ENCODE peak calls at places on chromosome 11, in six cellular contexts. X is mucosa of descending colon, G is HTR-8/SVneo, J is MG63, K is NB4, D is omental fat pad. I is an unnamed sample.
A peak's percentile ranks its signal among the peaks of the same experiment; 100 is the strongest.

GRCh38 chr11:45879803-45880685 is 5.4 kb upstream of the MAPK8IP1 start:
- DNase-seq in G (peak; percentile 83), J (no peak), D (no peak), X (no peak), K (peak; percentile 50), I (peak; percentile 55)

GRCh38 chr11:61779666-61780525 is 12.5 kb downstream of the TMEM258 start:
- DNase-seq in K (no peak), G (no peak), D (no peak), X (peak; percentile 32), J (no peak), I (no peak)

GRCh38 chr11:129694538-129694937 is 121.1 kb upstream of the TMEM45B start:
- DNase-seq in K (peak; percentile 35), X (no peak), J (peak; percentile 62), G (no peak), D (no peak), I (peak; percentile 24)

GRCh38 chr11:128342511-128343133 is 244.7 kb downstream of the ETS1 start:
- DNase-seq in K (peak; percentile 12), G (no peak), J (peak; percentile 83), D (no peak), X (peak; percentile 64), I (peak; percentile 93)

GRCh38 chr11:114762437-114762836 is 84.1 kb downstream of the NXPE2 start:
- DNase-seq in K (peak; percentile 59), X (peak; percentile 79), D (no peak), J (peak; percentile 49), G (peak; percentile 60), I (peak; percentile 68)

GRCh38 chr11:72432347-72433287 is 1.7 kb downstream of the CLPB start:
- DNase-seq in J (no peak), K (no peak), D (no peak), G (no peak), X (no peak), I (no peak)

GRCh38 chr11:103055174-103055890 is 36.6 kb downstream of the DCUN1D5 start:
- DNase-seq in K (peak; percentile 46), D (no peak), G (peak; percentile 29), J (no peak), X (no peak), I (peak; percentile 12)

GRCh38 chr11:79253280-79253679 is 187.6 kb downstream of the TENM4 start:
- DNase-seq in G (no peak), K (no peak), D (no peak), J (peak; percentile 21), X (no peak), I (no peak)

GRCh38 chr11:93639548-93639947 is 21.9 kb upstream of the CEP295 start:
- DNase-seq in X (no peak), K (no peak), G (no peak), J (no peak), D (no peak), I (no peak)

GRCh38 chr11:65100674-65101350 is 4.8 kb downstream of the VPS51 start:
- DNase-seq in K (no peak), X (no peak), D (no peak), G (no peak), J (no peak), I (no peak)

GRCh38 chr11:130760515-130761125 is 155.7 kb downstream of the SNX19 start:
- DNase-seq in J (no peak), D (no peak), G (no peak), X (no peak), K (no peak), I (no peak)

GRCh38 chr11:116853461-116854073 is 16.1 kb upstream of the APOA1 start:
- DNase-seq in J (peak; percentile 72), X (no peak), D (no peak), G (peak; percentile 68), K (peak; percentile 97), I (peak; percentile 93)